ENCODE peak calls at places on chromosomes 1 and 21, in ten cellular contexts. R is dorsolateral prefrontal cortex; C is epithelial cell of esophagus; J is upper lobe of right lung; S is heart right ventricle; M is KG1; V is activated naive CD4-positive, alpha-beta T cell; A is stimulated activated CD8-positive, alpha-beta memory T cell treated with anti-CD3 and anti-CD28 coated beads, Interleukin-4, amount 100 ng/mL, for 4 hours; I is amniotic stem cell; H is stimulated activated CD4-positive, alpha-beta T cell treated with anti-CD3 and anti-CD28 coated beads, Interleukin-12 subunit alpha, Interleukin-12 subunit beta, amount 100 ng/mL, for 48 hours. L is an unnamed sample.

GRCh38 chr1:232921416-232921815 is 29.0 kb upstream of the NTPCR start:
- DNase-seq in R (no peak), C (no peak), J (no peak), S (no peak), M (no peak), V (no peak), A (no peak), I (no peak), H (no peak), L (no peak)

GRCh38 chr1:24503003-24503751 is 541 bp downstream of the RCAN3 start:
- DNase-seq in R (no peak), C (peak; percentile 62), J (no peak), S (peak; percentile 27), M (no peak), V (no peak), A (no peak), I (no peak), H (no peak), L (no peak)

GRCh38 chr1:7567376-7567775 is 203.7 kb upstream of the VAMP3 start:
- DNase-seq in R (no peak), C (no peak), J (no peak), S (no peak), M (no peak), V (no peak), A (no peak), I (no peak), H (no peak), L (no peak)

GRCh38 chr1:75198761-75199160 is 64.6 kb downstream of the LHX8 start:
- DNase-seq in R (no peak), C (peak; percentile 3), J (no peak), S (no peak), M (no peak), V (no peak), A (no peak), I (no peak), H (no peak), L (no peak)

GRCh38 chr1:156860113-156860638 is 489 bp upstream of the NTRK1 start:
- DNase-seq in R (peak; percentile 29), C (peak; percentile 42), J (no peak), S (peak; percentile 61), M (peak; percentile 52), V (peak; percentile 9), A (no peak), I (no peak), H (peak; percentile 40), L (no peak)

GRCh38 chr1:172536256-172536655 is 3.3 kb downstream of the SUCO start:
- DNase-seq in R (no peak), C (peak; percentile 20), J (no peak), S (no peak), M (no peak), V (no peak), A (no peak), I (no peak), H (no peak), L (no peak)

GRCh38 chr1:214542275-214543199 is 8.9 kb downstream of the PTPN14 start:
- DNase-seq in R (no peak), C (no peak), J (no peak), S (no peak), M (no peak), V (no peak), A (no peak), I (no peak), H (no peak), L (no peak)

GRCh38 chr21:46561448-46562095 is 43.3 kb downstream of the S100B start:
- DNase-seq in R (no peak), C (no peak), J (no peak), S (no peak), M (no peak), V (no peak), A (no peak), I (no peak), H (no peak), L (no peak)

GRCh38 chr1:97647776-97648175 is 273.1 kb downstream of the DPYD start:
- DNase-seq in R (no peak), C (peak; percentile 14), J (no peak), S (no peak), M (no peak), V (no peak), A (no peak), I (peak; percentile 15), H (no peak), L (no peak)

GRCh38 chr1:226098870-226099832 is 36.6 kb downstream of the H3-3A start:
- DNase-seq in R (no peak), C (peak; percentile 49), J (no peak), S (no peak), M (no peak), V (no peak), A (no peak), I (no peak), H (no peak), L (no peak)

GRCh38 chr1:228154685-228155571 is 5.2 kb downstream of the GJC2 start:
- DNase-seq in R (no peak), C (peak; percentile 63), J (peak; percentile 66), S (no peak), M (no peak), V (no peak), A (peak; percentile 30), I (no peak), H (peak; percentile 41), L (no peak)

GRCh38 chr21:42463861-42464515 is 32.0 kb downstream of the RSPH1 start:
- DNase-seq in R (no peak), C (peak; percentile 55), J (no peak), S (no peak), M (peak; percentile 80), V (no peak), A (peak; percentile 53), I (no peak), H (peak; percentile 79), L (no peak)

GRCh38 chr1:202438393-202439174 is 90.1 kb downstream of the PPP1R12B start:
- DNase-seq in R (no peak), C (no peak), J (peak; percentile 57), S (no peak), M (no peak), V (no peak), A (no peak), I (no peak), H (no peak), L (no peak)

GRCh38 chr1:242211254-242212022 is 212.5 kb upstream of the MAP1LC3C start:
- DNase-seq in R (no peak), C (no peak), J (no peak), S (no peak), M (no peak), V (no peak), A (no peak), I (no peak), H (no peak), L (no peak)

GRCh38 chr21:27104749-27105439 is 138.0 kb upstream of the ADAMTS5 start:
- DNase-seq in R (no peak), C (peak; percentile 53), J (no peak), S (no peak), M (no peak), V (no peak), A (no peak), I (no peak), H (no peak), L (peak; percentile 10)

GRCh38 chr1:41496080-41497055 is 11.9 kb upstream of the EDN2 start:
- DNase-seq in R (no peak), C (peak; percentile 91), J (peak; percentile 94), S (peak; percentile 90), M (no peak), V (no peak), A (no peak), I (peak; percentile 54), H (peak; percentile 38), L (no peak)

GRCh38 chr1:77825356-77825709 is 45.9 kb downstream of the MIGA1 start:
- DNase-seq in R (no peak), C (peak; percentile 99), J (no peak), S (no peak), M (no peak), V (no peak), A (no peak), I (no peak), H (no peak), L (peak; percentile 93)

GRCh38 chr1:44632511-44633072 is 41.7 kb downstream of the TMEM53 start:
- DNase-seq in R (no peak), C (peak; percentile 28), J (no peak), S (no peak), M (no peak), V (no peak), A (no peak), I (no peak), H (no peak), L (no peak)

GRCh38 chr1:2639203-2639602 is 6.4 kb upstream of the MMEL1 start:
- DNase-seq in R (no peak), C (no peak), J (peak; percentile 40), S (no peak), M (no peak), V (no peak), A (no peak), I (no peak), H (no peak), L (no peak)

GRCh38 chr1:6580588-6581270 is 935 bp downstream of the ZBTB48 start:
- DNase-seq in R (no peak), C (no peak), J (peak; percentile 69), S (no peak), M (no peak), V (no peak), A (no peak), I (no peak), H (no peak), L (no peak)

GRCh38 chr1:24318238-24318987 is 744 bp upstream of the GRHL3 start:
- DNase-seq in R (no peak), C (peak; percentile 76), J (no peak), S (no peak), M (no peak), V (no peak), A (no peak), I (no peak), H (no peak), L (no peak)

GRCh38 chr1:201374376-201374775 is 3.1 kb downstream of the TNNT2 start:
- DNase-seq in R (no peak), C (no peak), J (no peak), S (no peak), M (no peak), V (no peak), A (no peak), I (no peak), H (no peak), L (no peak)

GRCh38 chr1:12604114-12604874 is 13.7 kb downstream of the DHRS3 start:
- DNase-seq in R (no peak), C (peak; percentile 87), J (no peak), S (peak; percentile 42), M (no peak), V (no peak), A (peak; percentile 53), I (peak; percentile 69), H (peak; percentile 60), L (peak; percentile 90)

GRCh38 chr1:232943679-232944252 is 6.6 kb upstream of the NTPCR start:
- DNase-seq in R (no peak), C (no peak), J (no peak), S (no peak), M (no peak), V (no peak), A (no peak), I (no peak), H (no peak), L (no peak)

GRCh38 chr1:109775408-109775807 is 11.7 kb upstream of the EPS8L3 start:
- DNase-seq in R (no peak), C (no peak), J (no peak), S (no peak), M (no peak), V (no peak), A (no peak), I (no peak), H (no peak), L (no peak)

GRCh38 chr1:45557422-45557944 is 6.9 kb downstream of the AKR1A1 start:
- DNase-seq in R (no peak), C (peak; percentile 57), J (no peak), S (no peak), M (no peak), V (no peak), A (no peak), I (no peak), H (no peak), L (no peak)

GRCh38 chr1:3075666-3076387 is 6.8 kb downstream of the PRDM16 start:
- DNase-seq in R (no peak), C (no peak), J (no peak), S (peak; percentile 10), M (no peak), V (no peak), A (no peak), I (no peak), H (no peak), L (no peak)

GRCh38 chr1:212230329-212230728 is 54.9 kb upstream of the PPP2R5A start:
- DNase-seq in R (no peak), C (no peak), J (no peak), S (no peak), M (no peak), V (no peak), A (no peak), I (no peak), H (no peak), L (no peak)

L was measured in epithelial cell of prostate.